ENCODE peak calls at places on chromosomes 16 and 17, in five cellular contexts. N is T-cell, F is T-helper 1 cell, V is T-helper 17 cell, E is HFF-Myc. Q is an unnamed sample.

GRCh38 chr17:57619061-57619937 is 125.8 kb downstream of the CCDC182 start:
- DNase-seq in F (no peak), N (no peak), V (no peak), E (no peak), Q (no peak)

GRCh38 chr17:51926448-51926847 is 232.1 kb downstream of the CA10 start:
- DNase-seq in V (no peak), F (no peak), E (no peak), N (no peak), Q (no peak)

GRCh38 chr17:1056761-1057160 is 59.8 kb downstream of the TIMM22 start:
- DNase-seq in F (no peak), V (no peak), E (no peak), N (no peak), Q (no peak)

GRCh38 chr16:74626741-74627416 is 20.0 kb upstream of the GLG1 start:
- DNase-seq in V (no peak), E (no peak), N (no peak), F (no peak), Q (no peak)

GRCh38 chr16:24013054-24013636 is 177.4 kb downstream of the PRKCB start:
- DNase-seq in F (no peak), V (no peak), E (no peak), N (no peak), Q (no peak)

GRCh38 chr16:81610144-81610842 is 165.7 kb downstream of the CMIP start:
- DNase-seq in V (no peak), N (no peak), E (no peak), F (no peak), Q (peak)

GRCh38 chr17:77456951-77457548 is 316.3 kb downstream of the SEC14L1 start:
- DNase-seq in E (no peak), N (no peak), V (no peak), F (no peak), Q (no peak)

GRCh38 chr16:14182999-14183398 is 111.9 kb downstream of the MRTFB start:
- DNase-seq in V (no peak), E (no peak), F (no peak), N (no peak), Q (no peak)

GRCh38 chr17:72393553-72393952 is 272.7 kb downstream of the SOX9 start:
- DNase-seq in E (no peak), N (no peak), F (no peak), V (no peak), Q (no peak)

GRCh38 chr17:73415782-73416181 is 104.0 kb upstream of the CDC42EP4 start:
- DNase-seq in F (no peak), V (no peak), N (no peak), E (no peak), Q (no peak)

GRCh38 chr16:30091474-30092372 is at the start of gene TBX6:
- DNase-seq in V (peak), N (peak), E (peak), F (peak), Q (peak)

GRCh38 chr16:50705436-50706110 is 12.2 kb downstream of the NOD2 start:
- DNase-seq in V (no peak), F (no peak), N (no peak), E (no peak), Q (no peak)

GRCh38 chr17:77349976-77350830 is 209.4 kb downstream of the SEC14L1 start:
- DNase-seq in N (no peak), V (no peak), F (no peak), E (peak), Q (no peak)

GRCh38 chr16:69199382-69199781 is 12.4 kb downstream of the SNTB2 start:
- DNase-seq in V (no peak), E (no peak), F (no peak), N (no peak), Q (no peak)